ENCODE peak calls at places on chromosomes 2 and 18, in six cellular contexts. R, V, M, U, J and C are unnamed samples. For H3K4me1, the result is how much of the 10 kb centered on the place peaks cover.

GRCh38 chr2:46499392-46499785 is 20.0 kb downstream of the TMEM247 start:
- DNase-seq in R (no peak), V (no peak), M (no peak), U (no peak), J (no peak), C (no peak)

GRCh38 chr2:234873828-234874173 is 78.0 kb upstream of the SH3BP4 start:
- DNase-seq in R (no peak), V (peak), M (no peak), U (no peak), J (peak), C (peak)

GRCh38 chr2:23628926-23629325 is 243.9 kb downstream of the KLHL29 start:
- DNase-seq in R (peak), V (no peak), M (no peak), U (no peak), J (no peak), C (no peak)

GRCh38 chr18:55859116-55859515 is 271.1 kb upstream of the TCF4 start:
- DNase-seq in R (no peak), V (no peak), M (no peak), U (no peak), J (no peak), C (no peak)

GRCh38 chr2:48713647-48714046 is 41.9 kb downstream of the LHCGR start:
- DNase-seq in R (no peak), V (no peak), M (no peak), U (no peak), J (no peak), C (no peak)

GRCh38 chr2:169513926-169514325 is 4.4 kb downstream of the KLHL41 start:
- DNase-seq in R (no peak), V (no peak), M (no peak), U (no peak), J (peak), C (no peak)

GRCh38 chr2:71672640-71673401 is 219.5 kb downstream of the DYSF start:
- DNase-seq in R (no peak), V (no peak), M (no peak), U (no peak), J (no peak), C (peak)

GRCh38 chr18:154151-154550 is 4.2 kb upstream of the USP14 start:
- DNase-seq in R (no peak), V (no peak), M (no peak), U (no peak), J (no peak), C (no peak)

GRCh38 chr18:40243592-40243991 is 1711.4 kb upstream of the PIK3C3 start:
- DNase-seq in R (no peak), V (no peak), M (no peak), U (no peak), J (no peak), C (no peak)

GRCh38 chr2:225920621-225921020 is 521.1 kb downstream of the NYAP2 start:
- DNase-seq in R (no peak), V (no peak), M (no peak), U (no peak), J (no peak), C (no peak)

GRCh38 chr18:74276609-74277008 is 15.2 kb downstream of the CYB5A start:
- DNase-seq in R (no peak), V (no peak), M (no peak), U (no peak), J (no peak), C (no peak)

GRCh38 chr18:74271656-74272055 is 20.1 kb downstream of the CYB5A start:
- DNase-seq in R (no peak), V (no peak), M (no peak), U (peak), J (no peak), C (no peak)

GRCh38 chr18:74275736-74276135 is 16.0 kb downstream of the CYB5A start:
- DNase-seq in R (no peak), V (no peak), M (no peak), U (no peak), J (no peak), C (no peak)

GRCh38 chr18:74273394-74273793 is 18.4 kb downstream of the CYB5A start:
- DNase-seq in R (no peak), V (no peak), M (no peak), U (no peak), J (no peak), C (no peak)

DNA sequence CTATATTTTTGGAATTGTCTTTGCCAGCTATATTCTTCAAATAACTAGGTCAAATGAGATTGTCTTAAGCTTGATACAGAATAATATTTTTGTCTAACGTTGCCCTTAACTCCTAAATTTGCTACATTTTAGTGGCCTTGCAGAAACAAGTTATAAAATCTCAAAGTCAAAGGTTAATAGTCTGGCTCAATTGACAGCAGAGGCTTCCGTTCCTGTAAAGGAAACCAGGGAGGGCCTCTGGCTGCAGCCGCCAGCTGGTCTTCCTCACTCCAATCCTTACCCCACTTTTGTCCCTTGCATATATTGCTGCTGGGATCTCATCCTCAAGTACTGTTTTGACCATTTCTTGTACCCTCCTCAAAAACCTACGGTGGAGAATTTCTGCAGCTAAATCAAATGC is 17.1 kb downstream of the CYB5A start:
- DNase-seq in R (no peak), V (no peak), M (no peak), U (no peak), J (no peak), C (no peak)
- H3K4me1 ChIP-seq in R (under half), V (under half), M (under half), U (under half), J (under half), C (under half)

GRCh38 chr2:61670591-61671503 is 132.7 kb upstream of the XPO1 start:
- DNase-seq in R (peak), V (peak), M (no peak), U (no peak), J (peak), C (peak)
- H3K4me3 ChIP-seq in R (no peak), V (peak), M (peak), U (no peak), J (peak), C (peak)

GRCh38 chr18:44857744-44858143 is 177.1 kb downstream of the SETBP1 start:
- DNase-seq in R (no peak), V (no peak), M (no peak), U (no peak), J (no peak), C (no peak)

GRCh38 chr18:44856157-44856556 is 175.5 kb downstream of the SETBP1 start:
- DNase-seq in R (no peak), V (no peak), M (no peak), U (no peak), J (no peak), C (no peak)

GRCh38 chr18:44852818-44853217 is 172.1 kb downstream of the SETBP1 start:
- DNase-seq in R (no peak), V (no peak), M (no peak), U (no peak), J (peak), C (peak)

GRCh38 chr18:44852216-44852615 is 171.5 kb downstream of the SETBP1 start:
- DNase-seq in R (no peak), V (no peak), M (no peak), U (no peak), J (no peak), C (no peak)

DNA sequence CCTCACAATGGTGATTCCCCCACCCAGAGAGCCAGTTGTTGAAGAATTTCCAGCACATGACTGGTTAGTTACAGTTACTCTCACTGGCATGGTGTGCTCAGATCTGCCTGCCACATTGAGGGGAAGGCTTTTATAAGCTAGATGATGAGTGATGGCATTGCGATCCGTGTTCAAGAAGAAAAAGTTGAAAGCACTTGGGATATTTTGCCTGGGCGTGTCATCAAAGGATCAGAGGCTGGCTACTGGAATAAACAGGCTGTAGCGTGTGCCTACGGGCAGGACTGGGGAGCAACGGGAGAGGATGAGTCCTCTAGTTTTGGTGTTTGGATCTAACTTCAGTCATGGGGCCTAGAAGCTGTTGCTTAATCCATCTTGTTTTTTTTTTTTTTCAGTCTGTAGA is 175.0 kb downstream of the SETBP1 start:
- DNase-seq in R (no peak), V (no peak), M (no peak), U (peak), J (no peak), C (no peak)
- H3K4me1 ChIP-seq in R (under half), V (under half), M (under half), U (under half), J (under half), C (under half)

GRCh38 chr2:110858993-110859770 is 126.8 kb downstream of the ACOXL start:
- DNase-seq in R (peak), V (no peak), M (no peak), U (no peak), J (no peak), C (no peak)
- H3K4me3 ChIP-seq in R (no peak), V (no peak), M (peak), U (no peak), J (no peak), C (no peak)

DNA sequence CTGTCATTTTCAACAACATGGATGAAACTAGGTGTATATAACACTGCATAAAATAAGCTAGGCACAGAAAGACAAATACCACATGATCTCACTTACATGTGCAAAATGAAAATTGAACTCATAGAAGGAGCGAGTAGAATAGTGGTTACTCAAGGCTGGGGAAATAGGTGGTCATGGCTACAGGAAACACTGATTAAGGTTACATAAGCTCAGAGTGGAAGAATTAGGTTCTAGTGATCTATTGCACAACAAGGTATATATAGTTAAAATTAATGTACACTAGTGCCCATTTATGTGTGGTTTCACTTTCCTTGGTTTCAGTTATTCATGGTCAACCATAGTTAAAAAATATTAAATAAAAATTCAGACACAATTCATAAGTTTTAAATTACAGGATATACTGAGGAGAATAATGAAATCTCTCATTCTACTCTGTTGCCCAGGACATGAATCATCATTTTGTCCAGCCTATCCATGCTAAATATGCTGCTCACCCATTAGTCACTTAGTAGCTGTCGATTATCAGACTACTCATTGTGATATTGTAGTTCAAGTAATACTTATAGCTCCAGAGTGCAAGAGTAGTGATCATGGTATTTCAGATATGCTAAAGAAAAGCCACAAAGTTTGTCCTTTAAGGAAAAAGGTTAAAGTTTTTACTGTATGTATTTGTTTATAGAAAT is 1530.9 kb upstream of the LRRTM1 start:
- DNase-seq in R (no peak), V (no peak), M (no peak), U (peak), J (no peak), C (no peak)
- H3K4me1 ChIP-seq in R (under half), V (under half), M (under half), U (under half), J (under half), C (under half)